ENCODE peak calls at places on chromosomes 13 and 19, in eight cellular contexts. F is breast epithelium, Z is Peyer's patch, X is A549, R is fibroblast of villous mesenchyme, K is lower leg skin, O is thoracic aorta, H is cardiac fibroblast. E is an unnamed sample.

GRCh38 chr13:98396071-98396710 is 180.7 kb downstream of the STK24 start:
- DNase-seq in F (no peak), Z (no peak), X (no peak), R (peak), K (no peak), O (no peak), H (no peak), E (no peak)

GRCh38 chr19:925912-926594 is at the start of gene ARID3A:
- DNase-seq in F (no peak), Z (no peak), X (peak), R (no peak), K (no peak), O (no peak), H (peak), E (peak)

GRCh38 chr13:34817246-34817645 is 124.8 kb upstream of the NBEA start:
- DNase-seq in F (no peak), Z (no peak), X (no peak), R (peak), K (no peak), O (no peak), H (no peak), E (no peak)

GRCh38 chr13:75445717-75446529 is 36.0 kb downstream of the TBC1D4 start:
- DNase-seq in F (no peak), Z (no peak), X (no peak), R (peak), K (no peak), O (no peak), H (peak), E (no peak)

GRCh38 chr13:48443442-48444208 is 30.7 kb upstream of the LPAR6 start:
- DNase-seq in F (no peak), Z (no peak), X (no peak), R (no peak), K (no peak), O (no peak), H (no peak), E (no peak)

GRCh38 chr19:41928754-41929535 is 696 bp upstream of the ERFL start:
- DNase-seq in F (no peak), Z (peak), X (no peak), R (no peak), K (no peak), O (no peak), H (no peak), E (no peak)

GRCh38 chr19:13146763-13147563 is 3.2 kb downstream of the STX10 start:
- DNase-seq in F (no peak), Z (peak), X (no peak), R (peak), K (no peak), O (no peak), H (peak), E (no peak)

GRCh38 chr19:35089554-35089953 is 26.1 kb upstream of the FXYD3 start:
- DNase-seq in F (no peak), Z (no peak), X (no peak), R (no peak), K (no peak), O (no peak), H (no peak), E (no peak)

GRCh38 chr13:58190578-58190977 is 559.0 kb downstream of the PCDH17 start:
- DNase-seq in F (no peak), Z (no peak), X (no peak), R (no peak), K (no peak), O (no peak), H (no peak), E (no peak)

GRCh38 chr19:51002542-51003311 is 1.3 kb upstream of the KLK8 start:
- DNase-seq in F (peak), Z (no peak), X (peak), R (no peak), K (peak), O (no peak), H (peak), E (peak)

GRCh38 chr19:7706188-7706530 is 4.2 kb upstream of the FCER2 start:
- DNase-seq in F (no peak), Z (no peak), X (no peak), R (no peak), K (no peak), O (no peak), H (no peak), E (no peak)

GRCh38 chr19:48554385-48555091 is 2.6 kb downstream of the SULT2B1 start:
- DNase-seq in F (no peak), Z (no peak), X (peak), R (peak), K (no peak), O (no peak), H (no peak), E (no peak)

GRCh38 chr13:101627556-101627943 is 175.1 kb downstream of the ITGBL1 start:
- DNase-seq in F (no peak), Z (no peak), X (no peak), R (peak), K (no peak), O (no peak), H (no peak), E (no peak)

GRCh38 chr13:85693889-85694511 is 105.2 kb downstream of the SLITRK6 start:
- DNase-seq in F (no peak), Z (no peak), X (peak), R (no peak), K (no peak), O (no peak), H (no peak), E (no peak)

GRCh38 chr13:74305876-74306275 is 171.7 kb upstream of the KLF12 start:
- DNase-seq in F (no peak), Z (no peak), X (no peak), R (no peak), K (no peak), O (no peak), H (no peak), E (no peak)

GRCh38 chr13:59356607-59357006 is 807.1 kb downstream of the DIAPH3 start:
- DNase-seq in F (peak), Z (no peak), X (no peak), R (peak), K (no peak), O (no peak), H (peak), E (peak)

GRCh38 chr13:111629016-111629415 is 308.6 kb downstream of the TEX29 start:
- DNase-seq in F (no peak), Z (no peak), X (no peak), R (no peak), K (no peak), O (no peak), H (no peak), E (no peak)

GRCh38 chr13:62250501-62251175 is 835.0 kb upstream of the PCDH20 start:
- DNase-seq in F (no peak), Z (no peak), X (no peak), R (no peak), K (no peak), O (no peak), H (peak), E (no peak)

GRCh38 chr13:76715043-76715442 is 171.2 kb downstream of the KCTD12 start:
- DNase-seq in F (no peak), Z (no peak), X (no peak), R (no peak), K (no peak), O (no peak), H (no peak), E (no peak)

GRCh38 chr13:21639604-21640003 is 31.3 kb upstream of the FGF9 start:
- DNase-seq in F (no peak), Z (no peak), X (no peak), R (no peak), K (no peak), O (no peak), H (no peak), E (peak)

GRCh38 chr19:30476997-30477396 is 104.8 kb downstream of the ZNF536 start:
- DNase-seq in F (no peak), Z (no peak), X (no peak), R (no peak), K (no peak), O (no peak), H (no peak), E (no peak)

GRCh38 chr13:41897126-41897525 is 63.8 kb downstream of the VWA8 start:
- DNase-seq in F (no peak), Z (no peak), X (no peak), R (peak), K (no peak), O (no peak), H (peak), E (no peak)

GRCh38 chr13:28489536-28489935 is 5.4 kb downstream of the FLT1 start:
- DNase-seq in F (no peak), Z (no peak), X (no peak), R (peak), K (no peak), O (no peak), H (no peak), E (no peak)

GRCh38 chr13:27774651-27775050 is 17.6 kb upstream of the GSX1 start:
- DNase-seq in F (no peak), Z (no peak), X (no peak), R (no peak), K (no peak), O (no peak), H (no peak), E (no peak)

GRCh38 chr19:39411006-39411831 is 1.2 kb upstream of the PLEKHG2 start:
- DNase-seq in F (peak), Z (peak), X (no peak), R (peak), K (peak), O (no peak), H (peak), E (no peak)

GRCh38 chr13:40217675-40218074 is 448.8 kb downstream of the FOXO1 start:
- DNase-seq in F (no peak), Z (no peak), X (no peak), R (no peak), K (no peak), O (no peak), H (no peak), E (no peak)

GRCh38 chr13:73142091-73142490 is 83.3 kb downstream of the KLF5 start:
- DNase-seq in F (no peak), Z (no peak), X (no peak), R (no peak), K (no peak), O (no peak), H (peak), E (no peak)

DNA sequence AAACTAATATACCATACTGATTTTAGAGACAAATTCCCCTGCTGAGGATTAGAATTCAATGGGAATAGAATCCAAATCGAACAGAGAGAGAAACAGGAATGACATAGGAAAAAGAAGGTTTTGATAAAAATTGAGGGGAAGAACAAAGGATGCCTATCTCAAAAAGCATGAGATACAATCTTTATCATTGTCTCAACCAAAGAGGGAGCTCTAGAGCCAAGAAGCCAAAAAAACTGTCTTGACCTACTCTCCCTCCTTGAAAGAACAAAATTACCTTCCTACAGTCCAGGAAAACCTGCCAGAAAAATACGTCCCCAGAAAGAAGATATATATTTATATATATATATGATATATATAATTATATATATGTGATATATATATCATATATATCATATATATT is 39.2 kb upstream of the MIR17HG start:
- DNase-seq in F (no peak), Z (no peak), X (no peak), R (no peak), K (no peak), O (no peak), H (no peak), E (no peak)
- TF ChIP-seq CTCF in F (no peak), Z (no peak), X (no peak), R (peak), K (no peak), O (no peak), H (no peak), E (no peak)

GRCh38 chr13:43238341-43239083 is 215.1 kb downstream of the DNAJC15 start:
- DNase-seq in F (no peak), Z (no peak), X (no peak), R (no peak), K (no peak), O (no peak), H (no peak), E (peak)
- TF ChIP-seq CTCF in F (no peak), Z (no peak), X (no peak), R (no peak), K (no peak), O (no peak), H (no peak), E (no peak)

DNA sequence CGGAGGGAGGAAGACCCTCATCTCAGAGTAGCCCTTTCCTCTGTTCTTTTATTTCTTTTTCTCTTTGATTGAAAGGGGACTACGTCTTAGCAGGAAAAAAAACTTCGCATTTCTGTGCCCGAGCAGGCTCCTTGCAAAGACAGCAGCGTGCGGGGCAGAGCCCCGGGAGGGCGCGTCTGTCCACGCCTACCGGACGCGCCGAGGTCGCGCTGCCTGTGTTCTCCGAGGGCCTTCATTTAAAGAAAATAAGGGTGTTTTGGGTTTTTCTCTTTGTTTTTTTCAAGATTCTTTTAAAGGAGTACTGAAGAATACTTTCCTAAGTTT is 29.2 kb downstream of the CERS1 start:
- DNase-seq in F (no peak), Z (no peak), X (no peak), R (no peak), K (no peak), O (no peak), H (no peak), E (no peak)
- TF ChIP-seq CTCF in F (no peak), Z (peak), X (peak), R (no peak), K (no peak), O (peak), H (no peak), E (peak)

GRCh38 chr19:18110833-18111232 is 13.3 kb downstream of the MAST3 start:
- DNase-seq in F (no peak), Z (peak), X (no peak), R (no peak), K (no peak), O (no peak), H (no peak), E (no peak)

GRCh38 chr19:18113827-18114226 is 16.2 kb downstream of the MAST3 start:
- DNase-seq in F (no peak), Z (no peak), X (no peak), R (no peak), K (no peak), O (no peak), H (no peak), E (no peak)

GRCh38 chr19:18109731-18110671 is 12.4 kb downstream of the MAST3 start:
- DNase-seq in F (no peak), Z (peak), X (no peak), R (no peak), K (no peak), O (no peak), H (no peak), E (peak)

GRCh38 chr19:18114483-18114882 is 16.9 kb downstream of the MAST3 start:
- DNase-seq in F (no peak), Z (no peak), X (no peak), R (no peak), K (no peak), O (no peak), H (no peak), E (no peak)

GRCh38 chr19:18112989-18113478 is 15.5 kb downstream of the MAST3 start:
- DNase-seq in F (peak), Z (peak), X (peak), R (peak), K (peak), O (no peak), H (peak), E (peak)
- TF ChIP-seq CTCF in F (peak), Z (peak), X (peak), R (peak), K (no peak), O (peak), H (peak), E (peak)

DNA sequence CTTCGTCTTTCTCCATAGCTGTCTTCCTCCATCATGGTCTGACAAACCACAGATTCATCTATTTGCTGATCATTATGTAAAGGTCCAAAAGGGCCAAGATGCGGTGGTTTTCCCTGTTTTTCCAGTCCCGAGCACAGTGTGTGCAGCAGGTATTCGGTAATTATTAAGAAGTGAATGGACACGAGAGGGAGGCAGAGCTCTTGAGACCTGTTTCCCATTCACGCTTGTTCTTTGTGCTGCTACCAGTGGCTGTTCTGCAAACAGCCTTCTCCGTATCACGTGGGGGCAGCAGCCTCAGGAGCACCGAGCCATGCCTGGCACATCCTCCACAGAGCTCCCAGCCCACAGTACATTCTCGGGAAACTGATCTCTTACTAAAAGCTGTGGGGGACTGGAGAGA is 50.3 kb downstream of the CCDC70 start:
- DNase-seq in F (peak), Z (no peak), X (no peak), R (no peak), K (no peak), O (no peak), H (peak), E (no peak)
- TF ChIP-seq CTCF in F (peak), Z (no peak), X (no peak), R (no peak), K (no peak), O (no peak), H (no peak), E (no peak)

GRCh38 chr13:24921881-24922280 is 157.9 kb downstream of the RNF17 start:
- DNase-seq in F (no peak), Z (no peak), X (no peak), R (no peak), K (no peak), O (no peak), H (no peak), E (no peak)

GRCh38 chr13:24921003-24921402 is 157.0 kb downstream of the RNF17 start:
- DNase-seq in F (no peak), Z (no peak), X (no peak), R (no peak), K (no peak), O (no peak), H (no peak), E (no peak)

GRCh38 chr13:24923305-24923640 is 159.3 kb downstream of the RNF17 start:
- DNase-seq in F (no peak), Z (no peak), X (peak), R (peak), K (no peak), O (no peak), H (peak), E (no peak)

GRCh38 chr13:24925318-24926231 is 161.6 kb downstream of the RNF17 start:
- DNase-seq in F (no peak), Z (no peak), X (no peak), R (no peak), K (no peak), O (no peak), H (no peak), E (no peak)

GRCh38 chr13:24922390-24923304 is 158.7 kb downstream of the RNF17 start:
- DNase-seq in F (peak), Z (peak), X (peak), R (peak), K (peak), O (peak), H (peak), E (peak)
- TF ChIP-seq CTCF in F (no peak), Z (peak), X (no peak), R (no peak), K (no peak), O (peak), H (no peak), E (no peak)

DNA sequence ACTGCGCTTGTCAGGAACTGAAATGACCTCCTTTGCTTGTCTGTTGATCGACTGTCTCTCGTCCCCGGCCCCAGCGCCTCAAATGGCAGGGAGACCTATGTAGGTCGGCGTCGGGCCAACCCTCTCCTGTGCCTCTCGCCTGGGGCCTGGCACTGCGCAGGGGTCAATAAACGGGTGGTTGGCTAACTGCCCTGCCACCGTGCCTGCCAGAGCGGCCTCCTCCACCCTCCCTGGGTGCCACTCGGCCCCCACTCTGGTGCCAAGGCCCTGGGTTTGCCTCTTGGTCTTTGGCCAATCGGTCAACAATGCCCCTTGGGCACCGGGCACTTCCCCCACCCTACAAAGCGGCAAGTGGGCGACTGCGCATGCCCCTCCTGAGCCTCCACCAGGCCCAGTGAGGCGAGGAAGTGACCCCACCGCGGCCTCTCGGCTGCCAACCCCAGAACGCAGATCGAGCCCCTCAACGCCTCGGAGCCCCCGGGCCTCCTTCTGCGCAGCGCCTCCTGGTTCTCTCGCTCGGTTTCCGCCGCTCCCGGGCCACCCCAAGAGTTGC is 1.1 kb downstream of the KEAP1 start:
- DNase-seq in F (peak), Z (peak), X (peak), R (peak), K (no peak), O (peak), H (peak), E (peak)
- TF ChIP-seq CTCF in F (no peak), Z (no peak), X (no peak), R (no peak), K (no peak), O (no peak), H (no peak), E (no peak)